ENCODE peak calls at places on chromosome 5, in five cellular contexts. E, K, X, G and O are unnamed samples.

GRCh38 chr5:176677209-176677931 is 30.1 kb downstream of the TSPAN17 start:
- DNase-seq in E (no peak), K (no peak), X (no peak), G (peak), O (no peak)

GRCh38 chr5:30392897-30393296 is 800.6 kb upstream of the CDH6 start:
- DNase-seq in E (no peak), K (no peak), X (no peak), G (no peak), O (no peak)

GRCh38 chr5:91408710-91409109 is 25.6 kb upstream of the ARRDC3 start:
- DNase-seq in E (no peak), K (no peak), X (no peak), G (no peak), O (no peak)

GRCh38 chr5:107217721-107218130 is 453.0 kb downstream of the EFNA5 start:
- DNase-seq in E (no peak), K (no peak), X (no peak), G (peak), O (no peak)

GRCh38 chr5:31485376-31486207 is 46.3 kb downstream of the DROSHA start:
- DNase-seq in E (no peak), K (no peak), X (no peak), G (no peak), O (no peak)

GRCh38 chr5:33088176-33088575 is 352.6 kb upstream of the TARS1 start:
- DNase-seq in E (no peak), K (peak), X (no peak), G (no peak), O (no peak)

GRCh38 chr5:73447234-73448071 is 1.1 kb downstream of the FOXD1 start:
- DNase-seq in E (peak), K (peak), X (peak), G (no peak), O (no peak)

GRCh38 chr5:60677831-60678664 is 21.9 kb downstream of the DEPDC1B start:
- DNase-seq in E (no peak), K (peak), X (peak), G (no peak), O (no peak)

GRCh38 chr5:68711311-68712200 is 382.3 kb upstream of the SLC30A5 start:
- DNase-seq in E (no peak), K (no peak), X (no peak), G (no peak), O (no peak)

GRCh38 chr5:115377468-115378217 is 81.2 kb upstream of the CCDC112 start:
- DNase-seq in E (no peak), K (peak), X (no peak), G (no peak), O (peak)

GRCh38 chr5:135891804-135892203 is 3.8 kb downstream of the IL9 start:
- DNase-seq in E (no peak), K (no peak), X (peak), G (no peak), O (no peak)

GRCh38 chr5:143395638-143396352 is 7.7 kb downstream of the NR3C1 start:
- DNase-seq in E (no peak), K (peak), X (no peak), G (no peak), O (no peak)

GRCh38 chr5:163594951-163595350 is 89.5 kb downstream of the MAT2B start:
- DNase-seq in E (no peak), K (no peak), X (no peak), G (no peak), O (no peak)

GRCh38 chr5:179343902-179344300 is 1.4 kb downstream of the ADAMTS2 start:
- DNase-seq in E (peak), K (peak), X (peak), G (no peak), O (no peak)

GRCh38 chr5:91641730-91642350 is 258.7 kb upstream of the ARRDC3 start:
- DNase-seq in E (no peak), K (peak), X (peak), G (no peak), O (peak)

GRCh38 chr5:68368686-68369359 is 153.3 kb downstream of the PIK3R1 start:
- DNase-seq in E (no peak), K (peak), X (no peak), G (no peak), O (no peak)

GRCh38 chr5:40224421-40224820 is 455.3 kb upstream of the PTGER4 start:
- DNase-seq in E (no peak), K (peak), X (no peak), G (no peak), O (no peak)

GRCh38 chr5:164998590-164998989 is 1493.2 kb downstream of the MAT2B start:
- DNase-seq in E (no peak), K (no peak), X (no peak), G (no peak), O (no peak)

GRCh38 chr5:673837-674629 is 19.1 kb downstream of the TPPP start:
- DNase-seq in E (no peak), K (no peak), X (no peak), G (peak), O (no peak)

GRCh38 chr5:83827111-83827541 is 106.5 kb upstream of the HAPLN1 start:
- DNase-seq in E (no peak), K (peak), X (no peak), G (no peak), O (no peak)

GRCh38 chr5:68456756-68457217 is 241.2 kb downstream of the PIK3R1 start:
- DNase-seq in E (no peak), K (peak), X (no peak), G (no peak), O (no peak)

GRCh38 chr5:20030125-20030524 is 42.1 kb upstream of the CDH18 start:
- DNase-seq in E (no peak), K (no peak), X (no peak), G (no peak), O (no peak)

GRCh38 chr5:39381376-39381775 is 17.1 kb upstream of the C9 start:
- DNase-seq in E (no peak), K (no peak), X (no peak), G (no peak), O (no peak)

GRCh38 chr5:36836831-36837230 is 39.7 kb upstream of the NIPBL start:
- DNase-seq in E (no peak), K (no peak), X (no peak), G (no peak), O (no peak)

GRCh38 chr5:95780597-95780996 is 41.9 kb downstream of the GLRX start:
- DNase-seq in E (peak), K (no peak), X (no peak), G (no peak), O (no peak)

GRCh38 chr5:80760680-80761079 is 105.9 kb upstream of the DHFR start:
- DNase-seq in E (no peak), K (no peak), X (no peak), G (no peak), O (no peak)

GRCh38 chr5:53490747-53491146 is 10.3 kb downstream of the FST start:
- DNase-seq in E (no peak), K (peak), X (no peak), G (no peak), O (peak)

GRCh38 chr5:112217847-112218579 is 201.1 kb downstream of the EPB41L4A start:
- DNase-seq in E (no peak), K (no peak), X (no peak), G (no peak), O (no peak)

GRCh38 chr5:4164167-4164566 is 568.5 kb downstream of the IRX1 start:
- DNase-seq in E (no peak), K (no peak), X (no peak), G (no peak), O (no peak)

GRCh38 chr5:1709186-1709803 is 90.3 kb downstream of the MRPL36 start:
- DNase-seq in E (no peak), K (no peak), X (peak), G (no peak), O (no peak)

GRCh38 chr5:138706655-138707480 is 46.4 kb upstream of the CTNNA1 start:
- DNase-seq in E (no peak), K (peak), X (no peak), G (no peak), O (peak)

GRCh38 chr5:170297589-170298462 is at the start of gene LCP2:
- DNase-seq in E (no peak), K (no peak), X (no peak), G (no peak), O (no peak)

GRCh38 chr5:21693591-21693990 is 1159.6 kb downstream of the CDH12 start:
- DNase-seq in E (no peak), K (no peak), X (no peak), G (no peak), O (no peak)

GRCh38 chr5:150428106-150428876 is 15.6 kb upstream of the CD74 start:
- DNase-seq in E (no peak), K (peak), X (no peak), G (peak), O (no peak)

GRCh38 chr5:120297621-120298020 is 166.5 kb upstream of the PRR16 start:
- DNase-seq in E (no peak), K (peak), X (no peak), G (no peak), O (no peak)

GRCh38 chr5:135546014-135546413 is 10.2 kb upstream of the NEUROG1 start:
- DNase-seq in E (no peak), K (no peak), X (no peak), G (no peak), O (no peak)

GRCh38 chr5:108264533-108264932 is 117.4 kb downstream of the FBXL17 start:
- DNase-seq in E (no peak), K (no peak), X (no peak), G (no peak), O (no peak)

GRCh38 chr5:94691947-94692346 is 73.5 kb downstream of the SLF1 start:
- DNase-seq in E (no peak), K (peak), X (no peak), G (no peak), O (no peak)

GRCh38 chr5:94692610-94693009 is 74.1 kb downstream of the SLF1 start:
- DNase-seq in E (no peak), K (no peak), X (no peak), G (no peak), O (no peak)

GRCh38 chr5:94694671-94695070 is 76.2 kb downstream of the SLF1 start:
- DNase-seq in E (no peak), K (peak), X (no peak), G (no peak), O (peak)

GRCh38 chr5:94693845-94694370 is 75.4 kb downstream of the SLF1 start:
- DNase-seq in E (no peak), K (no peak), X (no peak), G (no peak), O (no peak)

GRCh38 chr5:94693043-94693822 is 74.8 kb downstream of the SLF1 start:
- DNase-seq in E (no peak), K (peak), X (peak), G (no peak), O (peak)
- H3K4me3 ChIP-seq in E (no peak), K (no peak), X (no peak), G (no peak), O (no peak)

GRCh38 chr5:41508186-41508585 is 2.2 kb downstream of the PLCXD3 start:
- DNase-seq in E (no peak), K (no peak), X (no peak), G (no peak), O (no peak)
- H3K4me3 ChIP-seq in E (no peak), K (peak), X (peak), G (peak), O (no peak)

DNA sequence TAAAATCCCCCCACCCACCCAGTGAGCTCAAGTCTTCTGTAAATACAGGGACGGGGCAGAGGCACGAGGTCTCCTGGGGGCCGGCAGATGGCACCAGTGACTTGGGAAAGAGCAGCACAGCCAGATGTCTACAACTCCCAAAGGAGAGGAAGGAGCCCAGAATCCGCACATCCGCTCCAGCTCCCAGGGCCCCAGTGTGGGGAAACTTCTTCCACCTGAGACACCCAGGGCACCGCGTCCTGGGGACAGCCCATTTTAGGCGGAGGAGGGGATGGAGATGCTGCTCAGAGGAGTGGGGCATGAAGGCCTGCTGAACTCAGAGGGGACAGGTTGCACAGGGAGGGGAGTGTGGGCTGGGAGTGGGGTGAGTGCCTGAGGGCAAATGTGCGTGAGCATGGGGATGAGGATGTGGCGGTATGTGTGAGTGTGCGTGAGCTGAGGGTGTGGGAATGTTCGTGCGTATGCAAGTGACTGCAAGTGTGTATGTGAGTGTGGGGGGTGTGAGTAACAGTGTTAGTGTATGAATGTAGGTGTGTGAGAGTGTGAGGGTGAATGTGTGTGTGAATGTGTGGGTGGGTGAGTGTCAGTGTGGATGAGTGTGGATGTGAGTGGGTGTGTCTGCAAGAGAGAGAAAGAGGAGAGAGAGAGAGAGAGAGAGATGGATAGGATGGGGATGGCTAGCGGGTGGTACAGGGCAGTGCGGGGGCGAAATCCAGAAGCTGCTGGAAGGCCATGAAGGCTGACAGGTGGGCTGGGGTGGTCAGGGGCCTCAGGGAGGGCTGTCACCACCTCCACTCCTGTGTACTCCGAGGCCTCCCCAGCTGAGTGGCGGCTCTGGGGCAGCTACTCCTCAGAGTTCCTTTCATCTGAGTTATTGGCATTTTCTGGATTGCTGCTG is 63.5 kb downstream of the DUSP1 start:
- DNase-seq in E (no peak), K (peak), X (peak), G (no peak), O (no peak)
- H3K4me3 ChIP-seq in E (no peak), K (no peak), X (no peak), G (no peak), O (no peak)

GRCh38 chr5:93600409-93601052 is 17.5 kb downstream of the NR2F1 start:
- DNase-seq in E (no peak), K (no peak), X (no peak), G (no peak), O (no peak)
- H3K4me3 ChIP-seq in E (no peak), K (no peak), X (no peak), G (no peak), O (no peak)

DNA sequence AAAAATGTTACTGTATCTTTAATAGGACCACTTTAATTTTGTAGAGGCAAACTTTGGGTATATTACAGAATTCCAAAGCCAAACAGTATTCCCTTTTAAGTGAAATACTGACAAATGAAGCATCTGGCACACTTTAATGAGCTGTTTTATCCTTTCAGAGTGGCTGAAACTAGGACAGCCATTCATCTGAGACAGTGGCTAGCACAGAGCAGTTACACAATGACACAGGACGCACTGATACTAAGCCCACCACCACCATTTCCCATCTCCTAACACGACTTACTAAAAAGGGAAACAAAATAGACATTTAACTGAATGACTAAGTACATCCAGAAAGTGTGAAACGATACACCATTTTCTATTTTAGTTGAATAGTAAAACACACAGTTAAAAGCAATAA is 120.4 kb upstream of the RETREG1 start:
- DNase-seq in E (no peak), K (no peak), X (no peak), G (no peak), O (no peak)
- H3K4me3 ChIP-seq in E (no peak), K (no peak), X (no peak), G (no peak), O (no peak)

DNA sequence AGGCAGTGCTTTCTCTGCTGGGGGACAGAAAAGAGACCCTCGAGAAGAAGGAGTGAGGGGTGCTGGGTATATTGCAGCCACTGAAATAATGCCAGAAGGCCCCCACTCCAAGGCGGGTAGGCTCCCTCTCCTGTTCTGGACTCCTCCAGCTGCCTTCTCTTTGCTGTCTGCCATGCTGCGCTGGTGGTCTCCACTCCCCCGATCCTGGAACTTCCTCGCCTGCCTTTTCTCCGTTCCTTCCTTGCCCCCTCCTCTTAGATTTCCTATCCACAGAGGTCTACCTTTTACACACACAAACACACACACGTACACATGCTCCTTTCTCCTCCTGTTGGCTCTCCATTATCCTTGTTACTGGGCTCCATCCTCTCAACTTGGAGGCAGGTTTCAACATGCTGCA is 938 bp downstream of the GRIA1 start:
- DNase-seq in E (no peak), K (no peak), X (no peak), G (no peak), O (no peak)
- H3K4me3 ChIP-seq in E (no peak), K (no peak), X (no peak), G (no peak), O (peak)

GRCh38 chr5:142319560-142320426 is 5.0 kb downstream of the SPRY4 start:
- DNase-seq in E (no peak), K (peak), X (no peak), G (no peak), O (no peak)
- H3K4me3 ChIP-seq in E (no peak), K (peak), X (no peak), G (peak), O (peak)